ENCODE peak calls at places on chromosomes 3 and 15, in five cellular contexts. One of them, this sample, is unnamed. For H3K27me3, the result is how much of the 10 kb centered on the place peaks cover.

GRCh38 chr3:30310251-30310954 is 296.0 kb upstream of the TGFBR2 start:
- DNase-seq in Panc1: no peak
- DNase-seq in adrenal gland: no peak
- DNase-seq in lower lobe of right lung: no peak
- DNase-seq in upper lobe of left lung: no peak
- DNase-seq in this sample: no peak

GRCh38 chr3:51962854-51963530 is 4.3 kb downstream of the PCBP4 start:
- DNase-seq in Panc1: no peak
- DNase-seq in adrenal gland: no peak
- DNase-seq in lower lobe of right lung: no peak
- DNase-seq in upper lobe of left lung: no peak
- DNase-seq in this sample: peak

GRCh38 chr3:27976933-27977332 is 254.8 kb upstream of the EOMES start:
- DNase-seq in Panc1: no peak
- DNase-seq in adrenal gland: peak
- DNase-seq in lower lobe of right lung: no peak
- DNase-seq in upper lobe of left lung: peak
- DNase-seq in this sample: no peak

GRCh38 chr3:87228316-87228715 is 1.2 kb downstream of the CHMP2B start:
- DNase-seq in Panc1: no peak
- DNase-seq in adrenal gland: no peak
- DNase-seq in lower lobe of right lung: no peak
- DNase-seq in upper lobe of left lung: no peak
- DNase-seq in this sample: no peak

GRCh38 chr15:73696641-73697001 is 12.4 kb downstream of the CD276 start:
- DNase-seq in Panc1: no peak
- DNase-seq in adrenal gland: no peak
- DNase-seq in lower lobe of right lung: no peak
- DNase-seq in upper lobe of left lung: no peak
- DNase-seq in this sample: no peak

GRCh38 chr15:95174281-95174680 is 942.9 kb downstream of the MCTP2 start:
- DNase-seq in Panc1: no peak
- DNase-seq in adrenal gland: peak
- DNase-seq in lower lobe of right lung: no peak
- DNase-seq in upper lobe of left lung: no peak
- DNase-seq in this sample: no peak

GRCh38 chr15:68252925-68253534 is 23.5 kb upstream of the CLN6 start:
- DNase-seq in Panc1: no peak
- DNase-seq in adrenal gland: no peak
- DNase-seq in lower lobe of right lung: no peak
- DNase-seq in upper lobe of left lung: peak
- DNase-seq in this sample: no peak

GRCh38 chr3:167978486-167978885 is 117.2 kb downstream of the GOLIM4 start:
- DNase-seq in Panc1: no peak
- DNase-seq in adrenal gland: no peak
- DNase-seq in lower lobe of right lung: no peak
- DNase-seq in upper lobe of left lung: no peak
- DNase-seq in this sample: no peak

GRCh38 chr3:37279858-37280257 is 105.5 kb upstream of the LRRFIP2 start:
- DNase-seq in Panc1: no peak
- DNase-seq in adrenal gland: no peak
- DNase-seq in lower lobe of right lung: no peak
- DNase-seq in upper lobe of left lung: no peak
- DNase-seq in this sample: no peak

GRCh38 chr15:60589728-60590127 is 110.8 kb upstream of the ICE2 start:
- DNase-seq in Panc1: no peak
- DNase-seq in adrenal gland: no peak
- DNase-seq in lower lobe of right lung: no peak
- DNase-seq in upper lobe of left lung: no peak
- DNase-seq in this sample: no peak

GRCh38 chr3:14773691-14774128 is 45.1 kb upstream of the FGD5 start:
- DNase-seq in Panc1: no peak
- DNase-seq in adrenal gland: no peak
- DNase-seq in lower lobe of right lung: no peak
- DNase-seq in upper lobe of left lung: no peak
- DNase-seq in this sample: no peak

GRCh38 chr15:71691700-71692417 is 118.5 kb upstream of the NR2E3 start:
- DNase-seq in Panc1: peak
- DNase-seq in adrenal gland: no peak
- DNase-seq in lower lobe of right lung: no peak
- DNase-seq in upper lobe of left lung: peak
- DNase-seq in this sample: no peak

GRCh38 chr3:158753814-158754213 is 21.6 kb upstream of the RARRES1 start:
- DNase-seq in Panc1: no peak
- DNase-seq in adrenal gland: no peak
- DNase-seq in lower lobe of right lung: no peak
- DNase-seq in upper lobe of left lung: no peak
- DNase-seq in this sample: no peak

GRCh38 chr15:68055224-68055705 is 1.1 kb downstream of the PIAS1 start:
- DNase-seq in Panc1: no peak
- DNase-seq in adrenal gland: no peak
- DNase-seq in lower lobe of right lung: no peak
- DNase-seq in upper lobe of left lung: peak
- DNase-seq in this sample: no peak

GRCh38 chr3:123297627-123297899 is 95.8 kb downstream of the SEC22A start:
- DNase-seq in Panc1: no peak
- DNase-seq in adrenal gland: no peak
- DNase-seq in lower lobe of right lung: no peak
- DNase-seq in upper lobe of left lung: no peak
- DNase-seq in this sample: no peak

GRCh38 chr3:72818915-72819314 is 29.3 kb downstream of the SHQ1 start:
- DNase-seq in Panc1: no peak
- DNase-seq in adrenal gland: peak
- DNase-seq in lower lobe of right lung: no peak
- DNase-seq in upper lobe of left lung: no peak
- DNase-seq in this sample: no peak

GRCh38 chr3:25863560-25863959 is 73.7 kb downstream of the OXSM start:
- DNase-seq in Panc1: no peak
- DNase-seq in adrenal gland: no peak
- DNase-seq in lower lobe of right lung: no peak
- DNase-seq in upper lobe of left lung: no peak
- DNase-seq in this sample: no peak

GRCh38 chr3:178419078-178419477 is 117.2 kb upstream of the KCNMB2 start:
- DNase-seq in Panc1: no peak
- DNase-seq in adrenal gland: no peak
- DNase-seq in lower lobe of right lung: no peak
- DNase-seq in upper lobe of left lung: no peak
- DNase-seq in this sample: no peak

DNA sequence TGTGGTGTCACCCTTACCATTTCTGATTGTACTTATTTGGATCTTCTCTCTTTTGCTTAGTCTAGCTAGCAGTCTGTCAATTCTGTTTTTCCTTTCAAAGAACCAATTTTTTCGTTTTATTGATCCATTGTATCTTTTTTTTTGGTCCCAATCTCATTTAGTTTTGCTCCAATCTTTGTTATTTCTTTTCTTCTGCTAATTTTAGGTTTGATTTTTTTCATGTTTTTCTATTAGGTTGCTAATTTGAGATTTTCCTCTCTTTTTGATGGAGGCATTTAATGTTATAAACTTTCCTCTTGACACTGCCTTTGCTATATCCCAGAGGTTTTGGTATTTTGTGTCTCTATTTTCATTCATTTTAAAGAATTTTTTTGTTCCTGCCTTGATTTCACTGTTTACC is 16.9 kb upstream of the FAM98B start:
- DNase-seq in Panc1: no peak
- DNase-seq in adrenal gland: no peak
- DNase-seq in lower lobe of right lung: no peak
- DNase-seq in upper lobe of left lung: no peak
- DNase-seq in this sample: no peak
- H3K27me3 ChIP-seq in Panc1: under half
- H3K27me3 ChIP-seq in adrenal gland: under half
- H3K27me3 ChIP-seq in lower lobe of right lung: under half
- H3K27me3 ChIP-seq in upper lobe of left lung: under half
- H3K27me3 ChIP-seq in this sample: under half

GRCh38 chr15:51735211-51735610 is 2.2 kb downstream of the LYSMD2 start:
- DNase-seq in Panc1: no peak
- DNase-seq in adrenal gland: no peak
- DNase-seq in lower lobe of right lung: no peak
- DNase-seq in upper lobe of left lung: no peak
- DNase-seq in this sample: no peak
- H3K4me3 ChIP-seq in Panc1: no peak
- H3K4me3 ChIP-seq in adrenal gland: no peak
- H3K4me3 ChIP-seq in lower lobe of right lung: no peak
- H3K4me3 ChIP-seq in upper lobe of left lung: no peak
- H3K4me3 ChIP-seq in this sample: no peak

DNA sequence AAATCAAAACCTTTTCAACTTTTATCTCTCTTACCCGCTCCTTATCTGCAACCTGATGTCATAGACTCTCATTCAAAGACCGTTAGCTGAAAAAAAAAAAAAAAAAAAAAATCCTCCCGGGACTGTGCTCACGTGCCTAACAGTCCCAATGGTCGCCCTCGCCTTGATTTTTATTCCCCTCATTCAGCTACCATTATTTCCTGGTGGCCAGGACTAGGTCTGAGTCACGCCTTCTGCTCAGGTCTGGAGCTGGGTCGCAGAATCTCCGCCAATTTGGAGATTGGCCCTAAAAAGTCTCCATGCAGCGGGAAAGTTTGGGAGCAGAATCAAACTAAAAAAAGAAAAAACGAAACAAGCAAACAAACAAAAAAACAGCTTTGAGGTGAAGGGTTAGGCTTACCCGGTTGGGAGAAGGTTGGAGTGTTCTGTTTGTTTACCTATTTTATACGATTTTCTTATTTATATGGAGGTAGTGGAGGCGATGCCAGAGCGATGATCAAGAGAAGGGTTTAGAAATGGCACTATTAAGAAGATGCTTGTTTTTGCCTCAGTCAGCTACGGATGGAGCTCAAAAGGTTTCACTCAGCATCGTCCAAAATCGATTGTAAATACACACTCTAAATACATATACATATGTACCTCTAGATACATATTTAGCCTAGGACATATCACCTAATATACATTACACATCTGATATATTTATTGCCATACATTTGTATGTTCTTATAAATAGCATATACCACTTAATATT is 51.1 kb downstream of the ZIC4 start:
- DNase-seq in Panc1: no peak
- DNase-seq in adrenal gland: no peak
- DNase-seq in lower lobe of right lung: no peak
- DNase-seq in upper lobe of left lung: no peak
- DNase-seq in this sample: no peak
- H3K27me3 ChIP-seq in Panc1: under half
- H3K27me3 ChIP-seq in adrenal gland: half or more
- H3K27me3 ChIP-seq in lower lobe of right lung: half or more
- H3K27me3 ChIP-seq in upper lobe of left lung: under half
- H3K27me3 ChIP-seq in this sample: under half

DNA sequence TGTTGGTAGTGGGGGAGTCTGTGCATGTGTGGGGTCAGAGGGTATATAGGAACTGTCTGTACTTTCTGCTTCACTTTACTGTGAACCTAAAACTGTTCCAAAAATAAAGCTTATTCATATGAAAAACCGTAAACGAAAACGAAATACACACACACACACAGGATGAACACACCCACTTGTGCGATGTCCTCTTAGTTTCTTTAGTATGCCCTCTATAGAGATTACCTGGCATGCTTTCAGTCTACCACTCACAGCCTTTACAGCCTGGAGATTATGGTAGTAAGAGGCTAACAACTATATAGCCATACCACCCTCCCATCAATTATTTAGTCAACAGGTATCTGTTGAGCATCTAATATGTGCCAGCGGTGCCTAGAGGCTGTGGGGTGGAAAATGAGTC is 60.0 kb upstream of the UBE3A start:
- DNase-seq in Panc1: no peak
- DNase-seq in adrenal gland: no peak
- DNase-seq in lower lobe of right lung: no peak
- DNase-seq in upper lobe of left lung: no peak
- DNase-seq in this sample: no peak
- H3K4me3 ChIP-seq in Panc1: no peak
- H3K4me3 ChIP-seq in adrenal gland: no peak
- H3K4me3 ChIP-seq in lower lobe of right lung: no peak
- H3K4me3 ChIP-seq in upper lobe of left lung: no peak
- H3K4me3 ChIP-seq in this sample: no peak

GRCh38 chr3:186187876-186188275 is 79.0 kb upstream of the ETV5 start:
- DNase-seq in Panc1: no peak
- DNase-seq in adrenal gland: no peak
- DNase-seq in lower lobe of right lung: no peak
- DNase-seq in upper lobe of left lung: no peak
- DNase-seq in this sample: no peak
- H3K27me3 ChIP-seq in Panc1: under half
- H3K27me3 ChIP-seq in adrenal gland: under half
- H3K27me3 ChIP-seq in lower lobe of right lung: under half
- H3K27me3 ChIP-seq in upper lobe of left lung: under half
- H3K27me3 ChIP-seq in this sample: under half

GRCh38 chr3:95627293-95627692 is 1187.1 kb upstream of the EPHA6 start:
- DNase-seq in Panc1: no peak
- DNase-seq in adrenal gland: no peak
- DNase-seq in lower lobe of right lung: no peak
- DNase-seq in upper lobe of left lung: no peak
- DNase-seq in this sample: no peak
- H3K4me3 ChIP-seq in Panc1: no peak
- H3K4me3 ChIP-seq in adrenal gland: no peak
- H3K4me3 ChIP-seq in lower lobe of right lung: no peak
- H3K4me3 ChIP-seq in upper lobe of left lung: no peak
- H3K4me3 ChIP-seq in this sample: no peak

This sample was measured in right cardiac atrium.